ENCODE peak calls at places on chromosomes 5 and 9, in five cellular contexts. P is A549, C is astrocyte of the cerebellum, D is GM12865, G is Panc1. T is an unnamed sample.

GRCh38 chr9:112331676-112331955 is 1.8 kb downstream of the PTBP3 start:
- DNase-seq in P (no peak), D (no peak), C (no peak), G (no peak), T (no peak)

GRCh38 chr5:160929343-160929742 is 77.3 kb upstream of the ATP10B start:
- DNase-seq in D (no peak), C (no peak), G (no peak), P (no peak), T (no peak)

GRCh38 chr9:133226219-133227171 is 17.4 kb upstream of the OBP2B start:
- DNase-seq in C (no peak), G (no peak), P (no peak), D (no peak), T (no peak)

GRCh38 chr5:35159370-35159742 is 70.9 kb downstream of the PRLR start:
- DNase-seq in G (no peak), P (no peak), D (no peak), C (no peak), T (no peak)

GRCh38 chr9:73736266-73736665 is 584.6 kb downstream of the ANXA1 start:
- DNase-seq in D (no peak), G (no peak), P (no peak), C (no peak), T (no peak)

GRCh38 chr5:80414113-80414512 is 6.2 kb downstream of the ZFYVE16 start:
- DNase-seq in D (no peak), G (no peak), P (no peak), C (no peak), T (no peak)

GRCh38 chr5:109105631-109106267 is 304.0 kb downstream of the PJA2 start:
- DNase-seq in P (no peak), G (peak; percentile 57), D (no peak), C (peak; percentile 72), T (peak; percentile 92)

GRCh38 chr5:60161340-60161934 is 267.9 kb upstream of the PDE4D start:
- DNase-seq in P (peak; percentile 13), D (peak; percentile 63), C (no peak), G (peak; percentile 7), T (no peak)

GRCh38 chr9:132451276-132451675 is 41.3 kb downstream of the CFAP77 start:
- DNase-seq in D (no peak), P (no peak), C (no peak), G (no peak), T (no peak)

GRCh38 chr5:150763023-150763793 is 4.4 kb upstream of the DCTN4 start:
- DNase-seq in P (no peak), C (peak; percentile 33), D (no peak), G (no peak), T (no peak)

GRCh38 chr5:156680845-156681244 is 169.2 kb upstream of the PPP1R2B start:
- DNase-seq in D (no peak), G (no peak), C (no peak), P (no peak), T (no peak)

GRCh38 chr9:131698715-131699053 is 41.2 kb downstream of the RAPGEF1 start:
- DNase-seq in P (no peak), D (no peak), C (no peak), G (no peak), T (no peak)

GRCh38 chr9:14358523-14358922 is 44.6 kb upstream of the NFIB start:
- DNase-seq in G (no peak), D (no peak), C (no peak), P (no peak), T (no peak)
- TF ChIP-seq CTCF in G (no peak), D (no peak), C (no peak), P (no peak), T (no peak)

DNA sequence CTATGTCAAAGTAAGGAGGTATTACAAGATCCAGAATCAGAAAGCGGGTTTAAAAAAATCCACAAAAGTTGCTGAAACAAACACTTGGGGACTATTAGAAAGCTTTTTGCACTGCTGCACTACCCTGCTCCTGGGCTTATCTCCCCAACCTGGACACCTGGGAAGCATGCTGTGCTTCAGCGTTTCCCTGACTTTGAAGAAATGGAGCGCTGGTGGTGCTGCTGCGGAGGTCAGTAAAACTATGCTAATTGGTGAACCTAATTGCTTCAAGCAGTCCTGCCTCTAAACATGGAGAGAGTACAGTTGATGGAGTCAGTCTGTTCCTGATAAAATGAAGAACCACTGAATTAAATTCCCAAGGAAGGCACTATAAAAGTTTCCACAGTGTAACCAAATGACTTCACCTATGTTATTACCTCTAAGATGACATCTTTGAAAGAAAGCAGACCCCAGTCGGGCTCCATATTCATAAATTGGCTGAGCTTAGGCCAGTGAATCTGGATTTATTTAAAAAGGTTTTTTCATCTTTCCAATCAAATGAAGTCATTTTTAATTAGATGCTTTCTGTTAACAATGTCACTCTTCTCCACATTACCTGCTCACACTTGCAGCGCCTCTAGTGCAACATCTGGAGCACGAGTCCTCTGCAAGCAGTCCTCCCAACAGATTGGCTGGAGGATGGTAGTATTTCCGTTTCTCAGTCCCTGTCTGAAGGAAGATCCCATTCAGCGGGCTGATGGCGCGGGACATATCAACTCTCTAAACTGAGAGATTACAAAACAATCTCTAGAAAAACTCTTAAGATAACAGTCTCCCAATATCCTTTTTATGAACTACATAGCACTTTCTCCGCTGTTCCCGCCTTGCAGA is 11.5 kb downstream of the NR2F1-AS1 start:
- DNase-seq in C (no peak), P (no peak), G (no peak), D (no peak), T (no peak)
- H3K4me3 ChIP-seq in C (no peak overlapping the region), P (no peak overlapping the region), G (no peak overlapping the region), D (no peak overlapping the region), T (no peak overlapping the region)

DNA sequence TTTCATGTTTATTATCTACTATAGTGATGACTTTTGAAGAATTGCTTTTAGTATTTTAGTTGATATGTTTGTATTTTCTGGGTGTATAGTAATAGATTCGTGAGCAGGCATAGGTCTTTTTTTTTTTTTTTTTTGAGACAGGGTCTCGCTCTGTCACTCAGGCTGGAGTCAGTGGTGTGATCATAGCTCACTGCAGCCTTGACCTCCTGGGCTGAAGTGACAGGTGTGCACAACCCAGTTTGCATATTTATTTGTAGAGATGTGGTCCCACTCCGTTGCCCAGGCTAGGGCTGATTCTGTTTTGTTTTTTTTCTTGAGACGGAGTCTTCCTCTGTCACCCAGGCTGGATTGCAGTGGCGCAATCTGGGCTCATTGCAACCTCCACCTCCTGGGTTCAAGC is 11.9 kb downstream of the ERBIN start:
- DNase-seq in C (no peak), D (peak; percentile 17), G (no peak), P (no peak), T (no peak)
- TF ChIP-seq CTCF in C (no peak), D (no peak), G (no peak), P (no peak), T (no peak)

GRCh38 chr5:175444060-175444904 is at the start of gene DRD1:
- DNase-seq in P (peak; percentile 70), G (no peak), C (no peak), D (peak; percentile 29), T (no peak)

GRCh38 chr5:175444905-175445456 is 999 bp upstream of the DRD1 start:
- DNase-seq in P (no peak), G (no peak), D (no peak), C (no peak), T (no peak)

GRCh38 chr5:175447571-175447970 is 3.6 kb upstream of the DRD1 start:
- DNase-seq in D (no peak), C (no peak), P (no peak), G (no peak), T (no peak)

GRCh38 chr5:175448276-175448675 is 4.3 kb upstream of the DRD1 start:
- DNase-seq in C (no peak), G (no peak), D (no peak), P (no peak), T (no peak)

GRCh38 chr5:175443514-175444059 is 395 bp downstream of the DRD1 start:
- DNase-seq in G (no peak), C (no peak), P (peak; percentile 4), D (no peak), T (no peak)
- H3K4me3 ChIP-seq in G (peak overlapping the region; percentile 43), C (peak overlapping the region; percentile 40), P (peak overlapping the region; percentile 51), D (no peak overlapping the region), T (no peak overlapping the region)